ENCODE peak calls at places on chromosomes 16 and 17, in six cellular contexts. E, Q, F, A, Y and L are unnamed samples.

GRCh38 chr17:1412185-1413110 is 12.4 kb upstream of the YWHAE start:
- DNase-seq in A (no peak), Q (no peak), E (no peak), Y (no peak), F (no peak), L (no peak)

GRCh38 chr17:68853439-68853838 is 101.8 kb downstream of the ABCA8 start:
- DNase-seq in Q (no peak), A (no peak), F (no peak), E (no peak), Y (no peak), L (no peak)

GRCh38 chr16:72908362-72908838 is 139.5 kb downstream of the ZFHX3 start:
- DNase-seq in E (no peak), A (no peak), Y (no peak), Q (no peak), F (peak), L (no peak)

GRCh38 chr17:3558603-3559269 is 1.1 kb upstream of the TRPV3 start:
- DNase-seq in F (no peak), E (peak), A (no peak), Q (no peak), Y (no peak), L (no peak)

GRCh38 chr16:85037050-85037410 is 9.4 kb downstream of the KIAA0513 start:
- DNase-seq in E (peak), Q (no peak), Y (no peak), F (peak), A (no peak), L (no peak)

GRCh38 chr17:7716901-7717755 is at the start of gene DNAH2:
- DNase-seq in F (peak), E (peak), A (no peak), Y (peak), Q (peak), L (no peak)

GRCh38 chr16:8882041-8882617 is at the start of gene LITAFD:
- DNase-seq in E (no peak), F (no peak), Q (no peak), A (no peak), Y (no peak), L (no peak)

GRCh38 chr16:49634235-49635008 is 221.5 kb downstream of the ZNF423 start:
- DNase-seq in Y (no peak), Q (no peak), A (no peak), F (no peak), E (no peak), L (no peak)

GRCh38 chr17:59381716-59382570 is 50.5 kb downstream of the YPEL2 start:
- DNase-seq in E (no peak), A (no peak), Q (no peak), Y (peak), F (no peak), L (no peak)